ENCODE peak calls at places on chromosomes 1 and 21, in seven cellular contexts. One of them, this sample, is unnamed.

GRCh38 chr1:54480201-54480848 is 67.7 kb upstream of the ACOT11 start:
- DNase-seq in GM12878: no peak
- DNase-seq in H1: no peak
- DNase-seq in K562: peak
- DNase-seq in GM12891: no peak
- DNase-seq in HepG2: no peak
- DNase-seq in SK-N-SH: peak
- DNase-seq in this sample: no peak

GRCh38 chr21:35222541-35222941 is 173.4 kb upstream of the RUNX1 start:
- DNase-seq in GM12878: peak
- DNase-seq in GM12891: no peak
- DNase-seq in K562: no peak
- DNase-seq in H1: no peak
- DNase-seq in HepG2: no peak
- DNase-seq in SK-N-SH: no peak
- DNase-seq in this sample: no peak

GRCh38 chr1:232993555-232993954 is 43.1 kb downstream of the NTPCR start:
- DNase-seq in GM12878: no peak
- DNase-seq in K562: no peak
- DNase-seq in H1: no peak
- DNase-seq in SK-N-SH: no peak
- DNase-seq in GM12891: no peak
- DNase-seq in HepG2: no peak
- DNase-seq in this sample: no peak

GRCh38 chr1:177351361-177352108 is 180.8 kb downstream of the BRINP2 start:
- DNase-seq in H1: no peak
- DNase-seq in GM12891: no peak
- DNase-seq in HepG2: no peak
- DNase-seq in GM12878: no peak
- DNase-seq in SK-N-SH: no peak
- DNase-seq in K562: no peak
- DNase-seq in this sample: no peak

GRCh38 chr1:12488666-12489354 is 129.2 kb downstream of the DHRS3 start:
- DNase-seq in K562: no peak
- DNase-seq in GM12891: no peak
- DNase-seq in HepG2: no peak
- DNase-seq in H1: no peak
- DNase-seq in SK-N-SH: no peak
- DNase-seq in GM12878: no peak
- DNase-seq in this sample: no peak

GRCh38 chr1:203926025-203926540 is 64.7 kb downstream of the SNRPE start:
- DNase-seq in K562: no peak
- DNase-seq in GM12891: no peak
- DNase-seq in H1: no peak
- DNase-seq in HepG2: no peak
- DNase-seq in SK-N-SH: no peak
- DNase-seq in GM12878: no peak
- DNase-seq in this sample: no peak

GRCh38 chr1:8351693-8352470 is 34.0 kb downstream of the SLC45A1 start:
- DNase-seq in SK-N-SH: peak
- DNase-seq in HepG2: peak
- DNase-seq in H1: peak
- DNase-seq in GM12891: peak
- DNase-seq in K562: peak
- DNase-seq in GM12878: no peak
- DNase-seq in this sample: no peak

GRCh38 chr21:34582506-34583150 is 32.3 kb downstream of the RCAN1 start:
- DNase-seq in GM12891: peak
- DNase-seq in H1: no peak
- DNase-seq in HepG2: peak
- DNase-seq in K562: peak
- DNase-seq in GM12878: no peak
- DNase-seq in SK-N-SH: peak
- DNase-seq in this sample: no peak

GRCh38 chr1:14945132-14946010 is 208.2 kb upstream of the TMEM51 start:
- DNase-seq in H1: peak
- DNase-seq in SK-N-SH: peak
- DNase-seq in K562: no peak
- DNase-seq in HepG2: no peak
- DNase-seq in GM12891: no peak
- DNase-seq in GM12878: no peak
- DNase-seq in this sample: no peak

GRCh38 chr1:184785529-184785928 is 30.9 kb upstream of the EDEM3 start:
- DNase-seq in GM12891: no peak
- DNase-seq in GM12878: no peak
- DNase-seq in SK-N-SH: no peak
- DNase-seq in H1: no peak
- DNase-seq in K562: no peak
- DNase-seq in HepG2: no peak
- DNase-seq in this sample: no peak

GRCh38 chr1:47554901-47555300 is 117.1 kb downstream of the FOXD2 start:
- DNase-seq in GM12878: no peak
- DNase-seq in H1: no peak
- DNase-seq in HepG2: no peak
- DNase-seq in GM12891: no peak
- DNase-seq in K562: no peak
- DNase-seq in SK-N-SH: no peak
- DNase-seq in this sample: no peak

GRCh38 chr1:10754571-10755329 is 41.7 kb downstream of the CASZ1 start:
- DNase-seq in GM12878: no peak
- DNase-seq in SK-N-SH: no peak
- DNase-seq in HepG2: no peak
- DNase-seq in GM12891: no peak
- DNase-seq in H1: no peak
- DNase-seq in K562: no peak
- DNase-seq in this sample: no peak

GRCh38 chr1:229882621-229883020 is 184.4 kb upstream of the GALNT2 start:
- DNase-seq in HepG2: no peak
- DNase-seq in GM12878: no peak
- DNase-seq in H1: no peak
- DNase-seq in K562: no peak
- DNase-seq in SK-N-SH: no peak
- DNase-seq in GM12891: no peak
- DNase-seq in this sample: no peak

GRCh38 chr1:243495032-243495431 is 239.2 kb downstream of the SDCCAG8 start:
- DNase-seq in H1: no peak
- DNase-seq in GM12891: no peak
- DNase-seq in GM12878: no peak
- DNase-seq in HepG2: no peak
- DNase-seq in K562: no peak
- DNase-seq in SK-N-SH: no peak
- DNase-seq in this sample: no peak

GRCh38 chr1:16266411-16267118 is 29.6 kb upstream of the CPLANE2 start:
- DNase-seq in SK-N-SH: peak
- DNase-seq in HepG2: no peak
- DNase-seq in GM12878: no peak
- DNase-seq in K562: peak
- DNase-seq in GM12891: no peak
- DNase-seq in H1: no peak
- DNase-seq in this sample: no peak

GRCh38 chr1:225380691-225381090 is 47.1 kb downstream of the LBR start:
- DNase-seq in K562: no peak
- DNase-seq in HepG2: no peak
- DNase-seq in H1: no peak
- DNase-seq in GM12878: no peak
- DNase-seq in SK-N-SH: no peak
- DNase-seq in GM12891: no peak
- DNase-seq in this sample: no peak

GRCh38 chr21:44998621-44999427 is 59.0 kb downstream of the SLX9 start:
- DNase-seq in GM12891: no peak
- DNase-seq in K562: no peak
- DNase-seq in SK-N-SH: no peak
- DNase-seq in HepG2: no peak
- DNase-seq in GM12878: no peak
- DNase-seq in H1: no peak
- DNase-seq in this sample: no peak

GRCh38 chr1:169129109-169129789 is 22.8 kb downstream of the ATP1B1 start:
- DNase-seq in GM12878: no peak
- DNase-seq in H1: no peak
- DNase-seq in HepG2: no peak
- DNase-seq in GM12891: no peak
- DNase-seq in K562: no peak
- DNase-seq in SK-N-SH: no peak
- DNase-seq in this sample: no peak

GRCh38 chr1:22297999-22298398 is 153.7 kb upstream of the ZBTB40 start:
- DNase-seq in HepG2: no peak
- DNase-seq in GM12878: no peak
- DNase-seq in GM12891: no peak
- DNase-seq in H1: peak
- DNase-seq in K562: no peak
- DNase-seq in SK-N-SH: no peak
- DNase-seq in this sample: no peak

GRCh38 chr1:69932760-69933159 is 272.6 kb downstream of the LRRC40 start:
- DNase-seq in K562: no peak
- DNase-seq in GM12891: no peak
- DNase-seq in HepG2: no peak
- DNase-seq in H1: no peak
- DNase-seq in SK-N-SH: no peak
- DNase-seq in GM12878: no peak
- DNase-seq in this sample: no peak

GRCh38 chr1:69930396-69930795 is 275.0 kb downstream of the LRRC40 start:
- DNase-seq in SK-N-SH: no peak
- DNase-seq in K562: no peak
- DNase-seq in GM12891: no peak
- DNase-seq in GM12878: no peak
- DNase-seq in HepG2: no peak
- DNase-seq in H1: no peak
- DNase-seq in this sample: no peak

GRCh38 chr1:69929278-69930057 is 275.9 kb downstream of the LRRC40 start:
- DNase-seq in H1: no peak
- DNase-seq in HepG2: no peak
- DNase-seq in GM12891: no peak
- DNase-seq in SK-N-SH: no peak
- DNase-seq in GM12878: no peak
- DNase-seq in K562: no peak
- DNase-seq in this sample: no peak
- TF ChIP-seq TAF1 in H1: no peak
- TF ChIP-seq TAF1 in HepG2: no peak
- TF ChIP-seq TAF1 in GM12891: no peak
- TF ChIP-seq TAF1 in SK-N-SH: no peak
- TF ChIP-seq TAF1 in GM12878: no peak
- TF ChIP-seq TAF1 in K562: no peak
- TF ChIP-seq TAF1 in this sample: no peak

DNA sequence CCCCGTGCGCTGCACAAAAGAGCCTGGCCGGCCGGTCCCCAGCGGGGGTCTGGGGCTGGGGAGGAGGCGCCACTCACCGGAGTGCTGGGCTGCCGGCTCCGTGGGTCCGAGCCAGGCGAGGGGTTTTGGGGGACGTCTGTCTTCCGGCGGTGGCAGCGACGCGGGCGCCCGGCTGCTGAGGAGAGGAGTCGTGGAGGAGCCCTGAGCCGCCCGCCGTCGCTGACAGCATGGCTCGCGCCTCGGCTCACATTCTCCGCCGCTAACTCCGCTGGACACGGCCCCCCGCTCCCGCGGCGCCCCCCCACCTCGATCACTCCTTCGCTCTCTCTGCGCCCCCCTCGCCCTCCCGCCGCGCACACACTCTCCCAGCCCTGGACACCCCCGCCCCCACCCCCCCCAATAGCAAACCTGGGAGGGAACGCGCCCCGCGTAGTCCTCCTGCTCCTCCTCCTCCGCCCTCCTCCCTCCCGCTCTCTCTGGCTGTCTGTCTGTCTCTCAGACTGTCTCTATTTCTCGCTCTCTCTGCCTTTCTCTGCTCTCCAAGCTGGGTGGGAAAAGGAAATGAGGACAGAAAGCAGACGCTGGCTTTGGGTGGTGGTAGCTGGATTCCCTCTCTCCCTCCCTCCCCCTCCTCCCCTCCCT is 503 bp downstream of the AHDC1 start:
- DNase-seq in GM12891: peak
- DNase-seq in SK-N-SH: no peak
- DNase-seq in HepG2: no peak
- DNase-seq in GM12878: no peak
- DNase-seq in K562: peak
- DNase-seq in H1: peak
- DNase-seq in this sample: peak
- TF ChIP-seq TAF1 in GM12891: no peak
- TF ChIP-seq TAF1 in SK-N-SH: no peak
- TF ChIP-seq TAF1 in HepG2: no peak
- TF ChIP-seq TAF1 in GM12878: no peak
- TF ChIP-seq TAF1 in K562: no peak
- TF ChIP-seq TAF1 in H1: no peak
- TF ChIP-seq TAF1 in this sample: no peak

GRCh38 chr1:181646723-181647122 is 163.4 kb downstream of the CACNA1E start:
- DNase-seq in GM12878: no peak
- DNase-seq in GM12891: no peak
- DNase-seq in SK-N-SH: no peak
- DNase-seq in H1: no peak
- DNase-seq in K562: no peak
- DNase-seq in HepG2: no peak
- DNase-seq in this sample: no peak

GRCh38 chr1:181645171-181645570 is 161.9 kb downstream of the CACNA1E start:
- DNase-seq in GM12891: no peak
- DNase-seq in SK-N-SH: no peak
- DNase-seq in HepG2: no peak
- DNase-seq in K562: no peak
- DNase-seq in H1: no peak
- DNase-seq in GM12878: no peak
- DNase-seq in this sample: no peak

GRCh38 chr1:181638004-181638403 is 154.7 kb downstream of the CACNA1E start:
- DNase-seq in H1: no peak
- DNase-seq in GM12891: no peak
- DNase-seq in SK-N-SH: no peak
- DNase-seq in HepG2: no peak
- DNase-seq in GM12878: no peak
- DNase-seq in K562: no peak
- DNase-seq in this sample: no peak

GRCh38 chr1:181643631-181644030 is 160.3 kb downstream of the CACNA1E start:
- DNase-seq in GM12891: no peak
- DNase-seq in GM12878: no peak
- DNase-seq in SK-N-SH: no peak
- DNase-seq in H1: no peak
- DNase-seq in K562: no peak
- DNase-seq in HepG2: no peak
- DNase-seq in this sample: peak

DNA sequence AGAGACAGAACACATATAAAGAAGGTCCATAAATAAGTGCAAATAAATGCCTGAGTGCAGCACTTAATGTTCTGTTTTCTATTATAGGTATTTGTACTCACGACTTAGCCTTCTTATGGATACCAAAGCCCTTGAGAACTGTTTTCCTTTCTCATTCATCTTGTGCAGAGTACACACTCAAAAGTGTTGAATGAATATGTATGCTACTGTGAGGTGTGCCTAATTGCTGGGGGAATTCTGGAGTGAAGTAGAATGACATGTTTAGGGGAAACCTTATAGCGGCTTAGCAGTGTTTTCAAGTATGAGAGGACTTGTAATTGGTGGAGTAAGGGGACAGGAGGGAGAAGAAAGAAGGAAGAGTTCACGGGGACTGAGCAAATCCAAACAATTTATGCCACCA is 157.6 kb downstream of the CACNA1E start:
- DNase-seq in K562: no peak
- DNase-seq in GM12878: no peak
- DNase-seq in GM12891: no peak
- DNase-seq in H1: no peak
- DNase-seq in HepG2: no peak
- DNase-seq in SK-N-SH: no peak
- DNase-seq in this sample: no peak
- TF ChIP-seq TAF1 in K562: no peak
- TF ChIP-seq TAF1 in GM12878: no peak
- TF ChIP-seq TAF1 in GM12891: no peak
- TF ChIP-seq TAF1 in H1: no peak
- TF ChIP-seq TAF1 in HepG2: no peak
- TF ChIP-seq TAF1 in SK-N-SH: no peak
- TF ChIP-seq TAF1 in this sample: no peak

GRCh38 chr1:202770135-202770534 is 38.1 kb downstream of the KDM5B start:
- DNase-seq in H1: no peak
- DNase-seq in GM12891: no peak
- DNase-seq in GM12878: no peak
- DNase-seq in HepG2: no peak
- DNase-seq in SK-N-SH: no peak
- DNase-seq in K562: no peak
- DNase-seq in this sample: no peak
- TF ChIP-seq TAF1 in H1: no peak
- TF ChIP-seq TAF1 in GM12891: no peak
- TF ChIP-seq TAF1 in GM12878: no peak
- TF ChIP-seq TAF1 in HepG2: no peak
- TF ChIP-seq TAF1 in SK-N-SH: no peak
- TF ChIP-seq TAF1 in K562: no peak
- TF ChIP-seq TAF1 in this sample: no peak

This sample was measured in GM12892.